ENCODE peak calls at places on chromosomes 16 and 17, in seven cellular contexts. One of them, this sample, is unnamed.

GRCh38 chr17:78891406-78892061 is 11.5 kb downstream of the CEP295NL start:
- DNase-seq in ovary: no peak
- DNase-seq in left ventricle myocardium inferior: no peak
- DNase-seq in neural progenitor cell: no peak
- DNase-seq in heart right ventricle: no peak
- DNase-seq in stomach: no peak
- DNase-seq in left lung: peak; percentile 55
- DNase-seq in this sample: no peak

GRCh38 chr17:81488276-81488860 is 24.2 kb downstream of the ACTG1 start:
- DNase-seq in ovary: no peak
- DNase-seq in left ventricle myocardium inferior: no peak
- DNase-seq in neural progenitor cell: no peak
- DNase-seq in heart right ventricle: no peak
- DNase-seq in stomach: no peak
- DNase-seq in left lung: no peak
- DNase-seq in this sample: no peak

GRCh38 chr16:19166500-19166899 is 1.5 kb upstream of the SYT17 start:
- DNase-seq in ovary: no peak
- DNase-seq in left ventricle myocardium inferior: no peak
- DNase-seq in neural progenitor cell: no peak
- DNase-seq in heart right ventricle: no peak
- DNase-seq in stomach: no peak
- DNase-seq in left lung: peak; percentile 66
- DNase-seq in this sample: no peak

GRCh38 chr16:79175286-79176057 is 425.1 kb downstream of the MAF start:
- DNase-seq in ovary: no peak
- DNase-seq in left ventricle myocardium inferior: no peak
- DNase-seq in neural progenitor cell: no peak
- DNase-seq in heart right ventricle: no peak
- DNase-seq in stomach: no peak
- DNase-seq in left lung: no peak
- DNase-seq in this sample: no peak

GRCh38 chr17:65324977-65325376 is 187.8 kb downstream of the RGS9 start:
- DNase-seq in ovary: peak; percentile 41
- DNase-seq in left ventricle myocardium inferior: no peak
- DNase-seq in neural progenitor cell: no peak
- DNase-seq in heart right ventricle: no peak
- DNase-seq in stomach: no peak
- DNase-seq in left lung: no peak
- DNase-seq in this sample: no peak

GRCh38 chr17:48556534-48557401 is 11.9 kb upstream of the HOXB2 start:
- DNase-seq in ovary: no peak
- DNase-seq in left ventricle myocardium inferior: no peak
- DNase-seq in neural progenitor cell: no peak
- DNase-seq in heart right ventricle: no peak
- DNase-seq in stomach: no peak
- DNase-seq in left lung: no peak
- DNase-seq in this sample: no peak

GRCh38 chr17:6862822-6863221 is 31.3 kb upstream of the TEKT1 start:
- DNase-seq in ovary: no peak
- DNase-seq in left ventricle myocardium inferior: no peak
- DNase-seq in neural progenitor cell: no peak
- DNase-seq in heart right ventricle: no peak
- DNase-seq in stomach: no peak
- DNase-seq in left lung: no peak
- DNase-seq in this sample: no peak

GRCh38 chr17:42337442-42337841 is 49.1 kb downstream of the STAT5A start:
- DNase-seq in ovary: no peak
- DNase-seq in left ventricle myocardium inferior: no peak
- DNase-seq in neural progenitor cell: no peak
- DNase-seq in heart right ventricle: no peak
- DNase-seq in stomach: no peak
- DNase-seq in left lung: no peak
- DNase-seq in this sample: peak; percentile 68

GRCh38 chr17:68391561-68392268 is 65.6 kb downstream of the WIPI1 start:
- DNase-seq in ovary: no peak
- DNase-seq in left ventricle myocardium inferior: no peak
- DNase-seq in neural progenitor cell: no peak
- DNase-seq in heart right ventricle: no peak
- DNase-seq in stomach: no peak
- DNase-seq in left lung: no peak
- DNase-seq in this sample: no peak

GRCh38 chr17:8823279-8823678 is 24.1 kb upstream of the MFSD6L start:
- DNase-seq in ovary: no peak
- DNase-seq in left ventricle myocardium inferior: no peak
- DNase-seq in neural progenitor cell: no peak
- DNase-seq in heart right ventricle: no peak
- DNase-seq in stomach: no peak
- DNase-seq in left lung: no peak
- DNase-seq in this sample: no peak

GRCh38 chr16:62135903-62136302 is 99.7 kb upstream of the CDH8 start:
- DNase-seq in ovary: no peak
- DNase-seq in left ventricle myocardium inferior: no peak
- DNase-seq in neural progenitor cell: no peak
- DNase-seq in heart right ventricle: no peak
- DNase-seq in stomach: no peak
- DNase-seq in left lung: no peak
- DNase-seq in this sample: no peak

GRCh38 chr16:81779540-81780320 is 639 bp downstream of the PLCG2 start:
- DNase-seq in ovary: no peak
- DNase-seq in left ventricle myocardium inferior: peak; percentile 39
- DNase-seq in neural progenitor cell: peak; percentile 33
- DNase-seq in heart right ventricle: peak; percentile 23
- DNase-seq in stomach: peak; percentile 44
- DNase-seq in left lung: peak; percentile 67
- DNase-seq in this sample: peak; percentile 54

DNA sequence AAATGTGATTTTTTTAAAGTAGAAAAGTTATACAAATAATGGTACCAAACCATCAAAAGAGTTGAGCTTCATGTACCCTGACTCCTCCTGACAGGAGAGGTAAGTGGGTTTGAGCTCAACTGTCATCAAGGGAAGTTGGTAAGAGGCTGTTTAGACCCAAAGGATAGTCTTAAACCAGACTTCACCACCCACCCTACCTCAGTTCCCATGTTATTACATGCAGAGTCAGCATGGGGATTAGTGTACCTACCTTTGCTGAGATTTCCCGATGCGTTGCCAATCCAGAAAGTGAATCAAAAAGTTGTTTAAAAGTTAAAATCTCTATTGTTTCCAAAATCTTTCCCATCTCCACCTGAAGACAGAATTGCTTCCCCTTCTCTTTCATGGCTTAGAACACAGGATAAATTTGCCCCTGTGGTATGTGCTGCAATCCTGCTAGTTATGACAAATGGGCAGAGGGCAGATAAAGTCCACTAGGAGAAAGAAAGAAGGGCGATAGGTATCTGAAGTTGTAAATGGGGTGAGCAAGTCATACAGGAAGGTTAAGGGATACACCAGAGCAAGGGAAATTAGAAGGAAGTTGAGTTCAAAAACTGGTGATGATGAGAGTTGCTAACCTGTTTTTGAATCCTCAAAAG is 72.8 kb downstream of the NEUROD2 start:
- DNase-seq in ovary: no peak
- DNase-seq in left ventricle myocardium inferior: no peak
- DNase-seq in neural progenitor cell: no peak
- DNase-seq in heart right ventricle: no peak
- DNase-seq in stomach: no peak
- DNase-seq in left lung: no peak
- DNase-seq in this sample: no peak
- TF ChIP-seq CTCF in ovary: no peak
- TF ChIP-seq CTCF in left ventricle myocardium inferior: no peak
- TF ChIP-seq CTCF in neural progenitor cell: no peak
- TF ChIP-seq CTCF in heart right ventricle: no peak
- TF ChIP-seq CTCF in stomach: no peak
- TF ChIP-seq CTCF in left lung: no peak
- TF ChIP-seq CTCF in this sample: no peak

DNA sequence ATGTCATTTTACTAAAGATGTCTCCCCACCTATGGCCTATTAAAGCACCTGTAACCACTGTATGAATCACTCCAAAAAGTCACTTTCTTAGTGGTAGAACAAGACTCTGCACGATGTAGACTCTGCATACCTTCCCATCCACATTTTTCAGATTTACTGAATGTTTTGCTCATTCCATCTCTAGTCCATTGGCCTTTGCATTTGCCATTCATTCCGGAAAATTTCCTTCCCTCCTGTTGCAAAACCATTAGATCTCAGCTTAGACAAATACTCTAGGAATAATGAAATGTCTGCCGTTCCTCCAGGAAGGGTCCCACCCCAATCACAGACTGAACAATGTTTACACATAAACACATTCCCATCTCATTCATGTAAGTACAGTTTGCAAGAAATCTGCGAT is 146.3 kb upstream of the XYLT1 start:
- DNase-seq in ovary: no peak
- DNase-seq in left ventricle myocardium inferior: no peak
- DNase-seq in neural progenitor cell: no peak
- DNase-seq in heart right ventricle: no peak
- DNase-seq in stomach: no peak
- DNase-seq in left lung: no peak
- DNase-seq in this sample: no peak
- H3K4me3 ChIP-seq in ovary: no peak overlapping the region
- H3K4me3 ChIP-seq in left ventricle myocardium inferior: no peak overlapping the region
- H3K4me3 ChIP-seq in neural progenitor cell: no peak overlapping the region
- H3K4me3 ChIP-seq in heart right ventricle: no peak overlapping the region
- H3K4me3 ChIP-seq in stomach: no peak overlapping the region
- H3K4me3 ChIP-seq in left lung: no peak overlapping the region
- H3K4me3 ChIP-seq in this sample: no peak overlapping the region

DNA sequence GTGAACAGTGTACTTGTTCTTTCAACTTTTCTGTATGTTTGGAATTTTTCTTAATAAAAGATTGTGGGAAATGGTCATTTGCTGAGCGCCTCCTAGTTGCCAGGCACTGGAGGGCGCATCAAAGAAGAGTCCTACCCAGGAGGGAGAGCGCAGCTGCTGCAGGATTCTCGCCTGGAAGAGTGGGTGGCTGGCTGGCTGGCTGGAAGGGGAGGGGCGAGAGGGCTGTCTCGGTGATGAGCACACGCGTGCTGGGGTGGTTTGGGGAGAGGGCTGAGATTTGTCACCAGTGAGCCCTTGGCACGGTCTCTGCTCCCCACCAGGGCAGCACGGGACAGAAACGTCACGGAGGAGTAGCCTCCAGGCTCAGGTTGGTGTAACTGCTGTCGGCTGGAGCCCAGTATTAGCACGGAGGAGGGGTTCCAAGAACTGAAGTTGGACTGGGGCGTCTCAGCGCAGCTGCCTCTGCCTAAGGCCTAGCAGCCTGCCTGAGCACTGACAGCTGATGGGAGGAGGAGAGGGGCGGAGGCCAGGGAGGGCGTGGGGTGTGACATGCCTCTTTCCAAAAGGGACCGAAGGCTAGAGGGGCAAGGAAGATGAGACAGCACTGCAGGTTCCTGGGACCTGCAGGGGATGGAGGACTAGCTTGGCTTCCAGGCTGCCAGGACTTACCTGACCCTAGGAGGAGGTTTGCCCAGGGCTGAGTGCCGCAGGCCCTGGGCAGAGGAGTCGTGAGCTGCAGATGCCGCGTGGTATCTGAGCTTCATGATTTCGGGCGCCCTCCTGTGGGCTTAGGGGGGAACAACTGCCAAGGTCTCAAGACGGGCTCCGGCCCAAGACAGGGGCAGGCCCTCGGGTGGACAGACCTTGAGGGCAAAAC is 5.7 kb downstream of the LDHD start:
- DNase-seq in ovary: peak; percentile 94
- DNase-seq in left ventricle myocardium inferior: peak; percentile 88
- DNase-seq in neural progenitor cell: peak; percentile 95
- DNase-seq in heart right ventricle: peak; percentile 88
- DNase-seq in stomach: peak; percentile 94
- DNase-seq in left lung: peak; percentile 89
- DNase-seq in this sample: peak; percentile 83
- H3K36me3 ChIP-seq in ovary: no peaks in the 10 kb centered on the region
- H3K36me3 ChIP-seq in left ventricle myocardium inferior: peaks cover 11% of the 10 kb centered on the region
- H3K36me3 ChIP-seq in neural progenitor cell: no peaks in the 10 kb centered on the region
- H3K36me3 ChIP-seq in heart right ventricle: no peaks in the 10 kb centered on the region
- H3K36me3 ChIP-seq in stomach: peaks cover 22% of the 10 kb centered on the region
- H3K36me3 ChIP-seq in left lung: no peaks in the 10 kb centered on the region
- H3K36me3 ChIP-seq in this sample: no peaks in the 10 kb centered on the region

GRCh38 chr17:57739402-57740224 is 5.5 kb downstream of the CCDC182 start:
- DNase-seq in ovary: no peak
- DNase-seq in left ventricle myocardium inferior: no peak
- DNase-seq in neural progenitor cell: peak; percentile 73
- DNase-seq in heart right ventricle: no peak
- DNase-seq in stomach: no peak
- DNase-seq in left lung: no peak
- DNase-seq in this sample: no peak
- TF ChIP-seq CTCF in ovary: no peak
- TF ChIP-seq CTCF in left ventricle myocardium inferior: peak; percentile 53
- TF ChIP-seq CTCF in neural progenitor cell: peak; percentile 61
- TF ChIP-seq CTCF in heart right ventricle: peak; percentile 33
- TF ChIP-seq CTCF in stomach: no peak
- TF ChIP-seq CTCF in left lung: no peak
- TF ChIP-seq CTCF in this sample: peak; percentile 60

DNA sequence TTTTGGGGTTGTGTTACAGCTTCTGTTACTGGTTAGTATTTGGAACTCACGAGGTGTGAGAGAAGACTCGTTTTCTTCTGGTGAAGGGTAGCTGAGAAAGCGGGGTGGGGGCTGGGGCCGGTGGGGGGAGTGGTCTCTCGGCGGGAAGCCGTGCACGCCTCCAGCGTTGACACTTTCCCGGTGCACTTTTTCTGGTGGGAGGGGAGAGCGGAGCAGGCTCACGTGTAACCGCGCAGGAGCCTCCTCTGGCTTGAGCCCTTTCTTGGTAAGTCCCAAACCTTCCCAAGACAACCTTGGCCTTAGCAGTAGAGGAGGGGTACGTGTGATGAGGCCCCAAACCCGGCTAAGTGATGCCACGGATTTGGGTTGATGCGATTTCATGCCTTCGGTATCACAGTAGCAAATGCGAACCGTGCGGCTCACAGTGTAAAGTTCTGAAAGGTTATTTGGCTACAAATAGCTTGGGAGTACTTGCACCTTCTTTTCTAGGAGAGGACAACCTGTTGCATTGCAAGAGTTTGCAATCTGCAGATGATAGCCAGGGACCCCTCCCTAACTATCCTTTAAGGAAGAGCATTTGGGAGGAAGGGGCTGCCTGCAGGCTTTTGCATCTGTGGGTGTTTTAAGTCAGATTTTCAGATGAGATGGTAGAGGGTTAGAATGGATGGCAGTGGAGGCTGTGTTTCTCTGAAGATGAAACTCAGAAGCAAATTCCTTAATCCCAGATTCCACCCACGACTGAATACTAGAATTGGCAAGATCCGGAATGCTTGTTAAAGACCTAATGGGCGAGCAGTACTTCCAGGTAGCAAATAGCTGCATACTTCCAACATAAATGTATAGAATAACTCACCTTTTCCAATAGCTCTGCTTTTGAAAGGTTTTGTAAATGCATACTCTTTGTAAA is 1.5 kb downstream of the HLF start:
- DNase-seq in ovary: peak; percentile 64
- DNase-seq in left ventricle myocardium inferior: no peak
- DNase-seq in neural progenitor cell: peak; percentile 38
- DNase-seq in heart right ventricle: no peak
- DNase-seq in stomach: no peak
- DNase-seq in left lung: no peak
- DNase-seq in this sample: peak; percentile 1
- H3K4me3 ChIP-seq in ovary: peak overlapping the region; percentile 54
- H3K4me3 ChIP-seq in left ventricle myocardium inferior: peak overlapping the region; percentile 73
- H3K4me3 ChIP-seq in neural progenitor cell: peak overlapping the region; percentile 53
- H3K4me3 ChIP-seq in heart right ventricle: peak overlapping the region; percentile 71
- H3K4me3 ChIP-seq in stomach: peak overlapping the region; percentile 54
- H3K4me3 ChIP-seq in left lung: peak overlapping the region; percentile 35
- H3K4me3 ChIP-seq in this sample: no peak overlapping the region

This sample was measured in GM06990.